ENCODE peak calls at places on chromosome X, in ten cellular contexts. G is activated CD4-positive, alpha-beta T cell treated with anti-CD3 and anti-CD28 coated beads, Interleukin-2, amount 50 U/mL, for 1 hour; B is KBM-7; C is stimulated activated CD4-positive, alpha-beta T cell treated with anti-CD3 and anti-CD28 coated beads, TNF-alpha, amount 100 ng/mL, for 1 hour; Y is frontal cortex; I is cardiac muscle cell; Z is right cardiac atrium; M is activated T-cell treated with anti-CD3 and anti-CD28 coated beads, Interleukin-2, amount 50 U/mL, for 72 hours; A is NCI-H2081; E is naive thymus-derived CD4-positive, alpha-beta T cell. J is an unnamed sample.
A peak's percentile ranks its signal among the peaks of the same experiment; 100 is the strongest.

GRCh38 chrX:119411959-119412358 is 12.8 kb downstream of the SLC25A43 start:
- DNase-seq in C (no peak), I (no peak), A (no peak), B (no peak), Z (no peak), M (no peak), Y (no peak), G (no peak), E (no peak), J (no peak)

GRCh38 chrX:13064599-13065143 is 20.3 kb upstream of the FAM9C start:
- DNase-seq in M (no peak), B (no peak), A (no peak), Z (no peak), C (no peak), G (no peak), E (no peak), I (peak; percentile 85), Y (no peak), J (no peak)

GRCh38 chrX:46634577-46634976 is 61.0 kb downstream of the CHST7 start:
- DNase-seq in E (no peak), M (no peak), Z (no peak), B (no peak), C (no peak), A (no peak), G (no peak), Y (no peak), I (no peak), J (no peak)

GRCh38 chrX:34563809-34564208 is 93.3 kb downstream of the TMEM47 start:
- DNase-seq in E (no peak), B (no peak), G (no peak), Z (no peak), C (no peak), M (no peak), Y (no peak), I (no peak), A (no peak), J (peak; percentile 33)

GRCh38 chrX:105837227-105837626 is 14.9 kb downstream of the NRK start:
- DNase-seq in A (no peak), G (no peak), E (no peak), Y (no peak), I (peak; percentile 91), C (no peak), B (no peak), M (no peak), Z (peak; percentile 51), J (no peak)

GRCh38 chrX:13102636-13103035 is 58.2 kb upstream of the FAM9C start:
- DNase-seq in Y (no peak), A (no peak), C (no peak), B (no peak), I (peak; percentile 50), Z (no peak), M (no peak), E (no peak), G (no peak), J (peak; percentile 48)

GRCh38 chrX:17078031-17078730 is 131.7 kb downstream of the REPS2 start:
- DNase-seq in G (no peak), I (no peak), C (no peak), B (no peak), Z (no peak), E (no peak), Y (no peak), M (no peak), A (no peak), J (peak; percentile 32)

GRCh38 chrX:8971116-8971515 is 62.8 kb downstream of the FAM9B start:
- DNase-seq in I (peak; percentile 71), M (no peak), B (peak; percentile 57), E (peak; percentile 33), Z (no peak), G (no peak), A (peak; percentile 40), Y (no peak), C (no peak), J (peak; percentile 48)

GRCh38 chrX:131633285-131633917 is 89.5 kb downstream of the OR13H1 start:
- DNase-seq in A (peak; percentile 58), C (peak; percentile 0), Y (peak; percentile 2), B (peak; percentile 43), Z (no peak), M (peak; percentile 41), G (peak; percentile 17), I (peak; percentile 59), E (peak; percentile 9), J (peak; percentile 53)

GRCh38 chrX:70166601-70167590 is 10.4 kb upstream of the DGAT2L6 start:
- DNase-seq in Y (no peak), E (no peak), M (no peak), G (no peak), A (no peak), C (no peak), Z (no peak), B (peak; percentile 73), I (peak; percentile 67), J (peak; percentile 9)

GRCh38 chrX:9775930-9776329 is 10.3 kb upstream of the GPR143 start:
- DNase-seq in Y (no peak), Z (no peak), B (peak; percentile 77), E (no peak), A (no peak), I (no peak), M (no peak), C (no peak), G (no peak), J (peak; percentile 18)

GRCh38 chrX:1164322-1165288 is 47.8 kb downstream of the CRLF2 start:
- DNase-seq in B (peak; percentile 96), Z (no peak), I (peak; percentile 10), Y (no peak), C (no peak), E (no peak), A (no peak), M (no peak), G (no peak), J (peak; percentile 10)

GRCh38 chrX:48520455-48520854 is 1.2 kb upstream of the EBP start:
- DNase-seq in M (peak; percentile 22), Y (no peak), Z (no peak), G (no peak), B (no peak), C (no peak), E (no peak), I (no peak), A (no peak), J (no peak)

GRCh38 chrX:103453655-103454054 is 65.6 kb downstream of the RAB40A start:
- DNase-seq in Y (no peak), Z (no peak), I (peak; percentile 90), M (no peak), G (no peak), C (no peak), B (no peak), A (peak; percentile 18), E (no peak), J (peak; percentile 72)

GRCh38 chrX:101595739-101596419 is 21.9 kb downstream of the ARMCX6 start:
- DNase-seq in A (peak; percentile 38), G (peak; percentile 8), Y (peak; percentile 23), B (peak; percentile 68), E (peak; percentile 45), C (no peak), I (peak; percentile 82), Z (no peak), M (peak; percentile 53), J (peak; percentile 73)

GRCh38 chrX:37441377-37441776 is 92.2 kb downstream of the PRRG1 start:
- DNase-seq in I (no peak), Y (no peak), E (no peak), B (no peak), G (no peak), A (no peak), Z (no peak), C (no peak), M (no peak), J (no peak)

GRCh38 chrX:119899125-119899524 is 3.4 kb downstream of the AKAP14 start:
- DNase-seq in M (no peak), Z (no peak), B (peak; percentile 84), I (no peak), C (no peak), E (no peak), G (no peak), Y (no peak), A (no peak), J (no peak)

GRCh38 chrX:75131973-75132627 is 24.0 kb downstream of the ABCB7 start:
- DNase-seq in G (no peak), A (no peak), E (no peak), Y (no peak), C (no peak), I (no peak), B (no peak), Z (no peak), M (no peak), J (no peak)

GRCh38 chrX:54230440-54231148 is 47.5 kb upstream of the FAM120C start:
- DNase-seq in I (peak; percentile 21), E (no peak), M (no peak), B (no peak), Z (no peak), C (no peak), G (no peak), A (no peak), Y (no peak), J (no peak)